ENCODE peak calls at places on chromosome 14, in nine cellular contexts. One of them, this sample, is unnamed.

GRCh38 chr14:56686416-56686815 is 106.8 kb downstream of the TMEM260 start:
- DNase-seq in brain microvascular endothelial cell: no peak
- DNase-seq in dorsolateral prefrontal cortex: no peak
- DNase-seq in NCI-H2227 treated with DMSO at 0.1 percent for 48 hours: no peak
- DNase-seq in NCI-H187: no peak
- DNase-seq in right lobe of liver: peak; percentile 75
- DNase-seq in body of pancreas: peak; percentile 18
- DNase-seq in naive thymus-derived CD8-positive, alpha-beta T cell: no peak
- DNase-seq in CMK: no peak
- DNase-seq in this sample: no peak

GRCh38 chr14:71405676-71406075 is 498.4 kb downstream of the PCNX1 start:
- DNase-seq in NCI-H187: no peak
- DNase-seq in right lobe of liver: no peak
- DNase-seq in body of pancreas: no peak
- DNase-seq in naive thymus-derived CD8-positive, alpha-beta T cell: no peak
- DNase-seq in brain microvascular endothelial cell: no peak
- DNase-seq in CMK: no peak
- DNase-seq in NCI-H2227 treated with DMSO at 0.1 percent for 48 hours: no peak
- DNase-seq in dorsolateral prefrontal cortex: no peak
- DNase-seq in this sample: no peak

GRCh38 chr14:104458845-104459244 is 120.7 kb upstream of the C14orf180 start:
- DNase-seq in right lobe of liver: no peak
- DNase-seq in dorsolateral prefrontal cortex: no peak
- DNase-seq in brain microvascular endothelial cell: no peak
- DNase-seq in NCI-H187: no peak
- DNase-seq in naive thymus-derived CD8-positive, alpha-beta T cell: no peak
- DNase-seq in body of pancreas: no peak
- DNase-seq in NCI-H2227 treated with DMSO at 0.1 percent for 48 hours: no peak
- DNase-seq in CMK: no peak
- DNase-seq in this sample: no peak

GRCh38 chr14:52906141-52906601 is 44.7 kb downstream of the FERMT2 start:
- DNase-seq in dorsolateral prefrontal cortex: no peak
- DNase-seq in NCI-H187: no peak
- DNase-seq in right lobe of liver: no peak
- DNase-seq in NCI-H2227 treated with DMSO at 0.1 percent for 48 hours: no peak
- DNase-seq in brain microvascular endothelial cell: peak; percentile 66
- DNase-seq in body of pancreas: no peak
- DNase-seq in CMK: no peak
- DNase-seq in naive thymus-derived CD8-positive, alpha-beta T cell: no peak
- DNase-seq in this sample: no peak

GRCh38 chr14:104081951-104082464 is 3.5 kb upstream of the ASPG start:
- DNase-seq in dorsolateral prefrontal cortex: peak; percentile 16
- DNase-seq in right lobe of liver: no peak
- DNase-seq in body of pancreas: no peak
- DNase-seq in brain microvascular endothelial cell: no peak
- DNase-seq in CMK: no peak
- DNase-seq in NCI-H187: no peak
- DNase-seq in NCI-H2227 treated with DMSO at 0.1 percent for 48 hours: no peak
- DNase-seq in naive thymus-derived CD8-positive, alpha-beta T cell: no peak
- DNase-seq in this sample: no peak

GRCh38 chr14:69828372-69828771 is 31.3 kb upstream of the SLC10A1 start:
- DNase-seq in brain microvascular endothelial cell: no peak
- DNase-seq in naive thymus-derived CD8-positive, alpha-beta T cell: no peak
- DNase-seq in NCI-H2227 treated with DMSO at 0.1 percent for 48 hours: no peak
- DNase-seq in NCI-H187: no peak
- DNase-seq in dorsolateral prefrontal cortex: no peak
- DNase-seq in right lobe of liver: no peak
- DNase-seq in CMK: no peak
- DNase-seq in body of pancreas: no peak
- DNase-seq in this sample: no peak

GRCh38 chr14:103463149-103463548 is 59.5 kb downstream of the CKB start:
- DNase-seq in NCI-H187: no peak
- DNase-seq in dorsolateral prefrontal cortex: no peak
- DNase-seq in NCI-H2227 treated with DMSO at 0.1 percent for 48 hours: no peak
- DNase-seq in CMK: no peak
- DNase-seq in brain microvascular endothelial cell: no peak
- DNase-seq in right lobe of liver: no peak
- DNase-seq in naive thymus-derived CD8-positive, alpha-beta T cell: no peak
- DNase-seq in body of pancreas: no peak
- DNase-seq in this sample: no peak

GRCh38 chr14:104664588-104664987 is 24.8 kb upstream of the INF2 start:
- DNase-seq in body of pancreas: no peak
- DNase-seq in NCI-H187: no peak
- DNase-seq in right lobe of liver: no peak
- DNase-seq in dorsolateral prefrontal cortex: no peak
- DNase-seq in brain microvascular endothelial cell: no peak
- DNase-seq in NCI-H2227 treated with DMSO at 0.1 percent for 48 hours: no peak
- DNase-seq in CMK: no peak
- DNase-seq in naive thymus-derived CD8-positive, alpha-beta T cell: no peak
- DNase-seq in this sample: no peak

GRCh38 chr14:61678966-61679365 is 16.3 kb upstream of the HIF1A start:
- DNase-seq in brain microvascular endothelial cell: no peak
- DNase-seq in right lobe of liver: no peak
- DNase-seq in NCI-H2227 treated with DMSO at 0.1 percent for 48 hours: no peak
- DNase-seq in dorsolateral prefrontal cortex: no peak
- DNase-seq in naive thymus-derived CD8-positive, alpha-beta T cell: no peak
- DNase-seq in NCI-H187: no peak
- DNase-seq in body of pancreas: no peak
- DNase-seq in CMK: no peak
- DNase-seq in this sample: no peak

GRCh38 chr14:76313861-76314260 is 62.1 kb upstream of the ESRRB start:
- DNase-seq in CMK: no peak
- DNase-seq in brain microvascular endothelial cell: no peak
- DNase-seq in body of pancreas: no peak
- DNase-seq in NCI-H187: no peak
- DNase-seq in right lobe of liver: no peak
- DNase-seq in dorsolateral prefrontal cortex: no peak
- DNase-seq in NCI-H2227 treated with DMSO at 0.1 percent for 48 hours: no peak
- DNase-seq in naive thymus-derived CD8-positive, alpha-beta T cell: no peak
- DNase-seq in this sample: no peak

GRCh38 chr14:91354979-91355685 is 62.5 kb downstream of the CCDC88C start:
- DNase-seq in dorsolateral prefrontal cortex: no peak
- DNase-seq in CMK: no peak
- DNase-seq in right lobe of liver: no peak
- DNase-seq in naive thymus-derived CD8-positive, alpha-beta T cell: no peak
- DNase-seq in brain microvascular endothelial cell: no peak
- DNase-seq in body of pancreas: no peak
- DNase-seq in NCI-H2227 treated with DMSO at 0.1 percent for 48 hours: no peak
- DNase-seq in NCI-H187: no peak
- DNase-seq in this sample: no peak

GRCh38 chr14:88552859-88553258 is 1.9 kb downstream of the PTPN21 start:
- DNase-seq in dorsolateral prefrontal cortex: no peak
- DNase-seq in right lobe of liver: no peak
- DNase-seq in naive thymus-derived CD8-positive, alpha-beta T cell: no peak
- DNase-seq in body of pancreas: no peak
- DNase-seq in NCI-H2227 treated with DMSO at 0.1 percent for 48 hours: no peak
- DNase-seq in CMK: no peak
- DNase-seq in brain microvascular endothelial cell: no peak
- DNase-seq in NCI-H187: no peak
- DNase-seq in this sample: no peak

GRCh38 chr14:24726480-24726879 is 92.5 kb upstream of the GZMB start:
- DNase-seq in naive thymus-derived CD8-positive, alpha-beta T cell: no peak
- DNase-seq in brain microvascular endothelial cell: no peak
- DNase-seq in CMK: no peak
- DNase-seq in NCI-H2227 treated with DMSO at 0.1 percent for 48 hours: no peak
- DNase-seq in body of pancreas: no peak
- DNase-seq in NCI-H187: no peak
- DNase-seq in dorsolateral prefrontal cortex: no peak
- DNase-seq in right lobe of liver: no peak
- DNase-seq in this sample: no peak

GRCh38 chr14:103699901-103700752 is 15.1 kb downstream of the XRCC3 start:
- DNase-seq in body of pancreas: no peak
- DNase-seq in NCI-H2227 treated with DMSO at 0.1 percent for 48 hours: no peak
- DNase-seq in brain microvascular endothelial cell: no peak
- DNase-seq in right lobe of liver: peak; percentile 90
- DNase-seq in dorsolateral prefrontal cortex: peak; percentile 62
- DNase-seq in naive thymus-derived CD8-positive, alpha-beta T cell: no peak
- DNase-seq in CMK: no peak
- DNase-seq in NCI-H187: no peak
- DNase-seq in this sample: no peak

GRCh38 chr14:90676356-90676755 is 139.9 kb downstream of the TTC7B start:
- DNase-seq in CMK: no peak
- DNase-seq in naive thymus-derived CD8-positive, alpha-beta T cell: no peak
- DNase-seq in dorsolateral prefrontal cortex: no peak
- DNase-seq in right lobe of liver: no peak
- DNase-seq in body of pancreas: no peak
- DNase-seq in brain microvascular endothelial cell: no peak
- DNase-seq in NCI-H187: no peak
- DNase-seq in NCI-H2227 treated with DMSO at 0.1 percent for 48 hours: no peak
- DNase-seq in this sample: no peak

GRCh38 chr14:50064993-50065392 is 51.4 kb downstream of the VCPKMT start:
- DNase-seq in naive thymus-derived CD8-positive, alpha-beta T cell: peak; percentile 57
- DNase-seq in dorsolateral prefrontal cortex: no peak
- DNase-seq in brain microvascular endothelial cell: no peak
- DNase-seq in NCI-H2227 treated with DMSO at 0.1 percent for 48 hours: no peak
- DNase-seq in CMK: no peak
- DNase-seq in body of pancreas: peak; percentile 64
- DNase-seq in NCI-H187: no peak
- DNase-seq in right lobe of liver: no peak
- DNase-seq in this sample: peak; percentile 90

GRCh38 chr14:25121342-25122129 is 71.6 kb upstream of the STXBP6 start:
- DNase-seq in brain microvascular endothelial cell: no peak
- DNase-seq in NCI-H187: no peak
- DNase-seq in right lobe of liver: no peak
- DNase-seq in naive thymus-derived CD8-positive, alpha-beta T cell: no peak
- DNase-seq in body of pancreas: no peak
- DNase-seq in dorsolateral prefrontal cortex: no peak
- DNase-seq in CMK: no peak
- DNase-seq in NCI-H2227 treated with DMSO at 0.1 percent for 48 hours: no peak
- DNase-seq in this sample: no peak

GRCh38 chr14:50821471-50822464 is 9.2 kb downstream of the NIN start:
- DNase-seq in NCI-H187: no peak
- DNase-seq in brain microvascular endothelial cell: no peak
- DNase-seq in CMK: no peak
- DNase-seq in naive thymus-derived CD8-positive, alpha-beta T cell: peak; percentile 41
- DNase-seq in right lobe of liver: peak; percentile 58
- DNase-seq in dorsolateral prefrontal cortex: no peak
- DNase-seq in NCI-H2227 treated with DMSO at 0.1 percent for 48 hours: no peak
- DNase-seq in body of pancreas: peak; percentile 55
- DNase-seq in this sample: peak; percentile 16

GRCh38 chr14:22721213-22721612 is 45.3 kb upstream of the OXA1L start:
- DNase-seq in naive thymus-derived CD8-positive, alpha-beta T cell: no peak
- DNase-seq in body of pancreas: no peak
- DNase-seq in dorsolateral prefrontal cortex: no peak
- DNase-seq in NCI-H187: no peak
- DNase-seq in right lobe of liver: no peak
- DNase-seq in brain microvascular endothelial cell: no peak
- DNase-seq in CMK: no peak
- DNase-seq in NCI-H2227 treated with DMSO at 0.1 percent for 48 hours: no peak
- DNase-seq in this sample: no peak

GRCh38 chr14:73422515-73422914 is 35.8 kb downstream of the NUMB start:
- DNase-seq in body of pancreas: peak; percentile 6
- DNase-seq in naive thymus-derived CD8-positive, alpha-beta T cell: no peak
- DNase-seq in right lobe of liver: no peak
- DNase-seq in NCI-H2227 treated with DMSO at 0.1 percent for 48 hours: no peak
- DNase-seq in brain microvascular endothelial cell: no peak
- DNase-seq in dorsolateral prefrontal cortex: no peak
- DNase-seq in CMK: no peak
- DNase-seq in NCI-H187: no peak
- DNase-seq in this sample: peak; percentile 10

GRCh38 chr14:89844508-89844907 is 110.0 kb downstream of the EFCAB11 start:
- DNase-seq in NCI-H187: no peak
- DNase-seq in brain microvascular endothelial cell: no peak
- DNase-seq in body of pancreas: no peak
- DNase-seq in dorsolateral prefrontal cortex: no peak
- DNase-seq in right lobe of liver: no peak
- DNase-seq in CMK: no peak
- DNase-seq in naive thymus-derived CD8-positive, alpha-beta T cell: no peak
- DNase-seq in NCI-H2227 treated with DMSO at 0.1 percent for 48 hours: no peak
- DNase-seq in this sample: no peak

GRCh38 chr14:94145902-94146527 is 16.6 kb upstream of the IFI27L2 start:
- DNase-seq in dorsolateral prefrontal cortex: no peak
- DNase-seq in naive thymus-derived CD8-positive, alpha-beta T cell: no peak
- DNase-seq in CMK: no peak
- DNase-seq in NCI-H2227 treated with DMSO at 0.1 percent for 48 hours: no peak
- DNase-seq in brain microvascular endothelial cell: no peak
- DNase-seq in right lobe of liver: no peak
- DNase-seq in NCI-H187: no peak
- DNase-seq in body of pancreas: no peak
- DNase-seq in this sample: no peak

GRCh38 chr14:66824251-66824650 is 316.3 kb downstream of the GPHN start:
- DNase-seq in body of pancreas: no peak
- DNase-seq in dorsolateral prefrontal cortex: no peak
- DNase-seq in right lobe of liver: no peak
- DNase-seq in CMK: no peak
- DNase-seq in naive thymus-derived CD8-positive, alpha-beta T cell: no peak
- DNase-seq in NCI-H187: no peak
- DNase-seq in brain microvascular endothelial cell: no peak
- DNase-seq in NCI-H2227 treated with DMSO at 0.1 percent for 48 hours: no peak
- DNase-seq in this sample: no peak

GRCh38 chr14:28879571-28879970 is 113.0 kb downstream of the FOXG1 start:
- DNase-seq in CMK: no peak
- DNase-seq in NCI-H187: peak; percentile 72
- DNase-seq in NCI-H2227 treated with DMSO at 0.1 percent for 48 hours: peak; percentile 81
- DNase-seq in dorsolateral prefrontal cortex: no peak
- DNase-seq in brain microvascular endothelial cell: no peak
- DNase-seq in right lobe of liver: no peak
- DNase-seq in naive thymus-derived CD8-positive, alpha-beta T cell: no peak
- DNase-seq in body of pancreas: no peak
- DNase-seq in this sample: no peak